ENCODE peak calls at places on chromosome 14, in four cellular contexts. S is GM23248, V is PC-3, G is SK-N-SH. R is an unnamed sample. For H3K9me2, the result is how much of the 10 kb centered on the place peaks cover.

GRCh38 chr14:82501554-82501953 is 967.9 kb upstream of the SEL1L start:
- DNase-seq in S (no peak), V (no peak), G (no peak), R (no peak)

GRCh38 chr14:64178814-64179213 is 115.4 kb downstream of the ESR2 start:
- DNase-seq in G (no peak), S (no peak), V (peak), R (no peak)

GRCh38 chr14:67221248-67221981 is 19.8 kb upstream of the PALS1 start:
- DNase-seq in G (no peak), S (peak), V (peak), R (no peak)

GRCh38 chr14:95496690-95497241 is 19.7 kb downstream of the SYNE3 start:
- DNase-seq in G (no peak), V (no peak), S (no peak), R (no peak)

GRCh38 chr14:50318031-50318626 is 6.0 kb downstream of the DMAC2L start:
- DNase-seq in G (peak), V (peak), S (peak), R (no peak)

GRCh38 chr14:26577711-26578110 is 20.1 kb downstream of the NOVA1 start:
- DNase-seq in G (no peak), V (no peak), S (no peak), R (no peak)

GRCh38 chr14:64387232-64387737 is 868 bp upstream of the MTHFD1 start:
- DNase-seq in G (peak), S (peak), V (peak), R (no peak)

GRCh38 chr14:96109956-96110355 is 70.8 kb downstream of the C14orf132 start:
- DNase-seq in S (no peak), G (no peak), V (no peak), R (no peak)

GRCh38 chr14:31937730-31938346 is 139.3 kb upstream of the ARHGAP5 start:
- DNase-seq in G (no peak), V (peak), S (peak), R (no peak)

DNA sequence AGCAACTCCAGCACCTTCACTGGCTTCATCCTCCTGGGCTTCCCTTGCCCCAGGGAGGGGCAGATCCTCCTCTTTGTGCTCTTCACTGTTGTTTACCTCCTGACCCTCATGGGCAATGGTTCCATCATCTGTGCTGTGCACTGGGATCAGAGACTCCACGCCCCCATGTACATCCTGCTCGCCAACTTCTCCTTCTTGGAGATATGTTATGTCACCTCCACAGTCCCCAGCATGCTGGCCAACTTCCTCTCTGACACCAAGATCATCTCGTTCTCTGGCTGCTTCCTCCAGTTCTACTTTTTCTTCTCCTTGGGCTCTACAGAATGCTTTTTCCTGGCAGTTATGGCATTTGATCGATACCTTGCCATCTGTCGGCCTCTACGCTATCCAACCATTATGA is 6.8 kb downstream of the OR11G2 start:
- DNase-seq in S (no peak), V (no peak), G (no peak), R (no peak)
- H3K27ac ChIP-seq in S (no peak), V (no peak), G (no peak), R (no peak)

GRCh38 chr14:23040100-23040499 is 1.9 kb upstream of the PSMB11 start:
- DNase-seq in S (no peak), V (no peak), G (no peak), R (no peak)

GRCh38 chr14:23030936-23031335 is 3.8 kb downstream of the PSMB5 start:
- DNase-seq in S (no peak), G (no peak), V (peak), R (no peak)

GRCh38 chr14:23033801-23034497 is 751 bp downstream of the PSMB5 start:
- DNase-seq in S (peak), G (no peak), V (no peak), R (no peak)

GRCh38 chr14:23035303-23036164 is 834 bp upstream of the PSMB5 start:
- DNase-seq in S (no peak), G (no peak), V (no peak), R (no peak)

GRCh38 chr14:23034498-23035302 is at the start of gene PSMB5:
- DNase-seq in S (peak), V (peak), G (peak), R (peak)
- TF ChIP-seq EZH2phosphoT487 in S (no peak), V (no peak), G (no peak), R (no peak)

DNA sequence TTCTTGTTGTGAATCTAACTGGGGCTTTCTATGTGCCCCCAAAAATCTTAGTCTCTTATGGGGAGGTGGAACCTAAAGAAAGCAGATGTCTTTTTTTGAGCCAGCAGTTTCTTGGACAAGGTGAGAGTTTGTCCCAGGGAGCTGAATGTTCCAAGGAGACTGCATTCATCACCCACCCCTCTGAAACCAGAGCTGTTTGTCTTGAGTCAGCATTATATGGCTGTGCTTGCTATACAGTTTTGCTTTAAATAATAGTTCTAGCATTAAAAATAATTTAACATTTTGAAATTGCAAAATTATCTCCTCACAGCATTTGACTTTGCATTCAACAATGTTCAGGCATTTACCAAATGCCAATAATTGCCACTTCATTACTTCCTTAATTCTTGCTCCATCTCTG is 813.3 kb downstream of the BCL11B start:
- DNase-seq in S (no peak), G (no peak), V (no peak), R (no peak)
- H3K9me2 ChIP-seq in S (under half), G (under half), V (under half), R (under half)

DNA sequence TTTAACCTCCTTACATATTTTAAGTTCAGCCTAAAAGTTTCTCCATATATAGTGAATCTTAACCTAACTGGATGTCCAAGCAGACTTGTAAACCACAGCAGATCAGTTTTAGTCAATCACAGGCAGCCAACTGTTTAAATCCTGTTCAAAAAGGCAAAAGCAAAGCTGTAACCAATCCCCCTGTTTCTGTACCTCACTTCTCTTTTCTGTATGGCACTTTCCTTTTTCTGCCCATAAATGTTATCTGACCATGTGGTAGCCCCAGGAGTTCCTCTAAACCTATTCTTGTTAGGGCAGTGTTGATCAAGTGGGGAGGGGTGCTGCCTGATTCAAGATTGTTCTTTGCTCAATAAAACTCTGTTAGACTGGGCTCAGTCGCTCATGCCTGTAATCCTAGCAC is 8.5 kb upstream of the DACT1 start:
- DNase-seq in G (no peak), S (no peak), V (no peak), R (no peak)
- H3K27ac ChIP-seq in G (no peak), S (no peak), V (no peak), R (no peak)

GRCh38 chr14:38256358-38256840 is 506 bp upstream of the CLEC14A start:
- DNase-seq in S (no peak), V (no peak), G (no peak), R (no peak)

GRCh38 chr14:38254565-38255407 is 1.1 kb downstream of the CLEC14A start:
- DNase-seq in G (no peak), V (no peak), S (peak), R (no peak)

GRCh38 chr14:38257500-38257899 is 1.6 kb upstream of the CLEC14A start:
- DNase-seq in G (no peak), V (peak), S (peak), R (no peak)

GRCh38 chr14:38255408-38255672 is 553 bp downstream of the CLEC14A start:
- DNase-seq in S (no peak), V (no peak), G (no peak), R (no peak)

GRCh38 chr14:38255673-38256357 is at the start of gene CLEC14A:
- DNase-seq in G (no peak), S (peak), V (no peak), R (no peak)
- TF ChIP-seq EZH2phosphoT487 in G (no peak), S (no peak), V (no peak), R (no peak)

GRCh38 chr14:23095196-23096108 is at the start of gene C14orf119:
- DNase-seq in V (peak), G (peak), S (peak), R (peak)
- H3K9me2 ChIP-seq in V (under half), G (under half), S (under half), R (under half)

DNA sequence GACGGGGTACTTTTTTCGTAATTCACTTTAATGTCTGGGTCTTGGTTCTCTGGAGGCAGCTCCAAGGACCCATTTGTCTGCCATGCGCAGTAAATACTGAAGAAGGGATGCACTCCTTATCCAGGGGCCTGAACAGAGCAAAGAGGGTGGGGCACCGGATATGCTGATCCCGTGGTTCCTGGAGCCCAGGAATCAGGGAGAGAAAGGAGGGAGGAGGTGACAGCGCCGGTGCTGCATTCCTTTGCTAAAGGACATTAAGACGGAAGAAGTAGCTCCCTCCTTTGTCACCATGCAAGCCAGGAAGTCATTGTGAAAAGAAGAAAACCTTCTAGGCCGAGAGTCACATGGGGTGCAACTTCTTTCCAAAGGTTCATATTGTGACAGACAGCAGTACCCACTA is 1057.7 kb downstream of the VRK1 start:
- DNase-seq in V (no peak), G (no peak), S (no peak), R (no peak)
- H3K27ac ChIP-seq in V (no peak), G (no peak), S (no peak), R (no peak)

GRCh38 chr14:104016873-104017650 is 68.4 kb upstream of the ASPG start:
- DNase-seq in V (no peak), G (no peak), S (no peak), R (no peak)

GRCh38 chr14:104011824-104012517 is 69.6 kb upstream of the RD3L start:
- DNase-seq in G (no peak), V (peak), S (no peak), R (no peak)

GRCh38 chr14:104019806-104020205 is 65.7 kb upstream of the ASPG start:
- DNase-seq in G (no peak), S (no peak), V (no peak), R (no peak)

GRCh38 chr14:104019029-104019428 is 66.5 kb upstream of the ASPG start:
- DNase-seq in G (no peak), V (no peak), S (no peak), R (no peak)

GRCh38 chr14:104014764-104015163 is 70.7 kb upstream of the ASPG start:
- DNase-seq in V (peak), S (no peak), G (no peak), R (no peak)
- TF ChIP-seq EZH2phosphoT487 in V (no peak), S (no peak), G (no peak), R (no peak)

GRCh38 chr14:52346778-52347177 is 32.7 kb downstream of the PTGER2 start:
- DNase-seq in G (no peak), V (no peak), S (no peak), R (no peak)

GRCh38 chr14:52348796-52349195 is 34.7 kb downstream of the PTGER2 start:
- DNase-seq in G (no peak), V (peak), S (peak), R (no peak)

GRCh38 chr14:52350445-52350844 is 36.3 kb downstream of the PTGER2 start:
- DNase-seq in G (no peak), V (no peak), S (no peak), R (no peak)

GRCh38 chr14:52349731-52350130 is 35.6 kb downstream of the PTGER2 start:
- DNase-seq in V (no peak), S (no peak), G (no peak), R (no peak)

DNA sequence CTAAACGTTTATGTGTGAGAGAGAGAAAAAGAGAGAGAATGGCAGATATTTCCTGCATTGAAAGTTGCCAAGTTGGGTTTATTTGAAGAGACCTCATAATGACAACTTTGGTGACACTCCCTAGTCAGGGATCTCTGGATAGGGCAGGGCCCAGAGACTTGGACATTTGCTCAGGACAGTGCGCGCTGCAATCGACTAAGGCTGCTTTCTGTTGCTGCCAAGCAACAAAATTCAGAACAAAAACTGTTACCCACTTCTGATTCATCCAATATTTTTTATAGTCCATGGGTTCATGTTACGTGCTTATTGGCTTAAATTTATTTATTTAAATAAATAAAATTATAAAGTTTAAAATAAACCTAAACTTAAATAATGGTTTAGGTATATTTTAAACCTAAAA is 34.2 kb downstream of the PTGER2 start:
- DNase-seq in V (peak), G (no peak), S (peak), R (no peak)
- H3K9me2 ChIP-seq in V (under half), G (under half), S (under half), R (under half)

R was measured in MM.1S.